ENCODE peak calls at places on chromosome 17, in six cellular contexts. H, J, E, Y, P and S are unnamed samples.

GRCh38 chr17:41521574-41522261 is 3.0 kb upstream of the KRT15 start:
- DNase-seq in H (peak), J (peak), E (no peak), Y (peak), P (peak), S (peak)

GRCh38 chr17:19613979-19614378 is 34.6 kb upstream of the ALDH3A2 start:
- DNase-seq in H (no peak), J (no peak), E (no peak), Y (no peak), P (no peak), S (no peak)

GRCh38 chr17:51128089-51128488 is 7.4 kb upstream of the SPAG9 start:
- DNase-seq in H (no peak), J (no peak), E (no peak), Y (no peak), P (no peak), S (no peak)

GRCh38 chr17:77881545-77881944 is 77.0 kb upstream of the TNRC6C start:
- DNase-seq in H (peak), J (peak), E (peak), Y (peak), P (peak), S (no peak)

GRCh38 chr17:33291248-33292183 is 1.6 kb downstream of the ASIC2 start:
- DNase-seq in H (peak), J (peak), E (peak), Y (no peak), P (peak), S (peak)

GRCh38 chr17:30559656-30560055 is 82.4 kb downstream of the GOSR1 start:
- DNase-seq in H (no peak), J (no peak), E (no peak), Y (no peak), P (no peak), S (no peak)

GRCh38 chr17:60720763-60721531 is 43.3 kb downstream of the BCAS3 start:
- DNase-seq in H (peak), J (peak), E (no peak), Y (peak), P (peak), S (peak)

GRCh38 chr17:57938061-57938502 is 17.1 kb downstream of the CUEDC1 start:
- DNase-seq in H (no peak), J (no peak), E (no peak), Y (no peak), P (no peak), S (no peak)

GRCh38 chr17:73717690-73718089 is 73.4 kb upstream of the SDK2 start:
- DNase-seq in H (no peak), J (no peak), E (no peak), Y (no peak), P (no peak), S (no peak)

GRCh38 chr17:4297351-4297750 is 33.6 kb upstream of the ANKFY1 start:
- DNase-seq in H (no peak), J (peak), E (no peak), Y (no peak), P (no peak), S (no peak)

GRCh38 chr17:33209671-33210070 is 83.4 kb downstream of the ASIC2 start:
- DNase-seq in H (no peak), J (peak), E (peak), Y (no peak), P (no peak), S (no peak)

GRCh38 chr17:50203086-50203485 is 1.7 kb upstream of the COL1A1 start:
- DNase-seq in H (no peak), J (peak), E (no peak), Y (no peak), P (no peak), S (no peak)

GRCh38 chr17:2901582-2901981 is 105.3 kb downstream of the RAP1GAP2 start:
- DNase-seq in H (no peak), J (no peak), E (no peak), Y (no peak), P (peak), S (no peak)

GRCh38 chr17:3533752-3534151 is 23.9 kb downstream of the TRPV3 start:
- DNase-seq in H (no peak), J (no peak), E (no peak), Y (no peak), P (no peak), S (no peak)

GRCh38 chr17:55187371-55187770 is 77.4 kb upstream of the HLF start:
- DNase-seq in H (no peak), J (no peak), E (no peak), Y (no peak), P (no peak), S (no peak)

GRCh38 chr17:1203111-1203966 is 23.6 kb upstream of the ABR start:
- DNase-seq in H (peak), J (peak), E (peak), Y (peak), P (peak), S (peak)

GRCh38 chr17:39178516-39178915 is 12.6 kb upstream of the ARL5C start:
- DNase-seq in H (peak), J (no peak), E (no peak), Y (no peak), P (no peak), S (peak)

GRCh38 chr17:880074-880870 is 98.1 kb downstream of the MRM3 start:
- DNase-seq in H (no peak), J (peak), E (no peak), Y (no peak), P (no peak), S (no peak)

GRCh38 chr17:6098466-6099180 is 28.4 kb downstream of the WSCD1 start:
- DNase-seq in H (no peak), J (no peak), E (peak), Y (no peak), P (peak), S (no peak)

GRCh38 chr17:43372273-43372911 is 26.4 kb upstream of the ARL4D start:
- DNase-seq in H (peak), J (no peak), E (no peak), Y (no peak), P (no peak), S (no peak)

GRCh38 chr17:70076189-70076588 is 1.2 kb downstream of the KCNJ16 start:
- DNase-seq in H (no peak), J (peak), E (no peak), Y (no peak), P (no peak), S (no peak)

GRCh38 chr17:2414665-2415064 is 13.8 kb upstream of the MNT start:
- DNase-seq in H (no peak), J (no peak), E (no peak), Y (no peak), P (no peak), S (no peak)

GRCh38 chr17:18185391-18185790 is 1.8 kb downstream of the ALKBH5 start:
- DNase-seq in H (no peak), J (peak), E (no peak), Y (no peak), P (no peak), S (no peak)

GRCh38 chr17:75088902-75089417 is 1.2 kb downstream of the SLC16A5 start:
- DNase-seq in H (peak), J (no peak), E (no peak), Y (peak), P (no peak), S (peak)

GRCh38 chr17:39223907-39224777 is 1.6 kb downstream of the STAC2 start:
- DNase-seq in H (no peak), J (no peak), E (no peak), Y (no peak), P (no peak), S (no peak)

GRCh38 chr17:77923135-77923534 is 35.4 kb upstream of the TNRC6C start:
- DNase-seq in H (no peak), J (no peak), E (no peak), Y (no peak), P (no peak), S (no peak)

GRCh38 chr17:82267575-82268379 is 5.7 kb downstream of the CSNK1D start:
- DNase-seq in H (peak), J (peak), E (peak), Y (peak), P (peak), S (peak)

GRCh38 chr17:57993471-57994365 is 5.7 kb upstream of the VEZF1 start:
- DNase-seq in H (no peak), J (no peak), E (no peak), Y (no peak), P (no peak), S (no peak)

GRCh38 chr17:3993493-3994220 is 29.4 kb upstream of the ATP2A3 start:
- DNase-seq in H (no peak), J (no peak), E (no peak), Y (no peak), P (no peak), S (no peak)

GRCh38 chr17:51258756-51259573 is 884 bp downstream of the MBTD1 start:
- DNase-seq in H (peak), J (no peak), E (no peak), Y (peak), P (peak), S (peak)

GRCh38 chr17:50498021-50498874 is 10.0 kb upstream of the MYCBPAP start:
- DNase-seq in H (peak), J (no peak), E (no peak), Y (peak), P (no peak), S (no peak)

GRCh38 chr17:32161506-32162365 is 19.4 kb downstream of the RHOT1 start:
- DNase-seq in H (peak), J (peak), E (no peak), Y (peak), P (no peak), S (no peak)

GRCh38 chr17:15456972-15457722 is 10.3 kb downstream of the CDRT4 start:
- DNase-seq in H (peak), J (peak), E (peak), Y (no peak), P (peak), S (no peak)

DNA sequence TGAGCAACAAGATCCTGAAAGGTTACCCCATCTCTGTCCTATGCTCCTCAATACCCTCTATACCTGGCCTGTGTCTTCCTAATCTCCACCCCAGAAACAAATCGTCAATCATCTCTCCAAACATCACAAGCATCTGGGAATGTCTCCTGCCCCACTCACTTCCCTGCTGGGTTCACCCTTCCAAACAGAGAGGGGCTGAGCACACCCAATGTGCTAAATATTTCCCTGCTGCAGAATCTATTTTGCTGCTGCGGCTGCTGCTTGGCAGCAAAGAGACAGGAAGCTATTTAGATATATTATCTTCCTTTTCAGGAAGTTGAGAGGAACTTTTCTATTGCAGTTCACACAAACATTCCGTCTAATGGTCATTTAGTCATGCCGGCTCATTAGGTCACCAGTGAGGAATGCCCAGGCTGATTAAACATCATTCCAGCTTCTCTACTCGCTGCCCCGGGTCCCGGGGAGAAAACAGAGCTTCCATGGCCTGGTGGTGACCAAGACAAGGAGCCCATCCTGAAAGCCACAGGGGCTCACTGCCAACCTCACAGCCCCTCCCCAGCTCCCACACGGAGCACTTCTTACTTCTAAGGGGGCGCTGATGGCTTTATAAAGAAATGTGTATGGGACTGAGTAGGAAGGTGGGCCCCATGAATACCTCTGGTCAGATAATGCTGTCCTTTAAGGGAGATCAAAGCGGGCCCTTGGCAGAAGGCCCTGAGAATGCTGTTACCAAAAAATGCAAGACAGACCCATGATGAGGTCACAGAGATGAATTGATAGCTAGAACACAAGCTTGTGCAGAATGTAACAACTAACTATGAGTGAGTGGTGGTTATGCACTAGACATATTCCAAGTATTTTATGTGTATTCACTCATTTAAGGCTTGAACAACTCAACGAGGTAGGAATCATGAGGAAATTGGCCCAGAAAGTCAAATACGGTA is 218.3 kb downstream of the SOX9 start:
- DNase-seq in H (peak), J (peak), E (peak), Y (peak), P (peak), S (peak)
- TF ChIP-seq POLR2A in H (no peak), J (peak), E (no peak), Y (no peak), P (no peak), S (no peak)

DNA sequence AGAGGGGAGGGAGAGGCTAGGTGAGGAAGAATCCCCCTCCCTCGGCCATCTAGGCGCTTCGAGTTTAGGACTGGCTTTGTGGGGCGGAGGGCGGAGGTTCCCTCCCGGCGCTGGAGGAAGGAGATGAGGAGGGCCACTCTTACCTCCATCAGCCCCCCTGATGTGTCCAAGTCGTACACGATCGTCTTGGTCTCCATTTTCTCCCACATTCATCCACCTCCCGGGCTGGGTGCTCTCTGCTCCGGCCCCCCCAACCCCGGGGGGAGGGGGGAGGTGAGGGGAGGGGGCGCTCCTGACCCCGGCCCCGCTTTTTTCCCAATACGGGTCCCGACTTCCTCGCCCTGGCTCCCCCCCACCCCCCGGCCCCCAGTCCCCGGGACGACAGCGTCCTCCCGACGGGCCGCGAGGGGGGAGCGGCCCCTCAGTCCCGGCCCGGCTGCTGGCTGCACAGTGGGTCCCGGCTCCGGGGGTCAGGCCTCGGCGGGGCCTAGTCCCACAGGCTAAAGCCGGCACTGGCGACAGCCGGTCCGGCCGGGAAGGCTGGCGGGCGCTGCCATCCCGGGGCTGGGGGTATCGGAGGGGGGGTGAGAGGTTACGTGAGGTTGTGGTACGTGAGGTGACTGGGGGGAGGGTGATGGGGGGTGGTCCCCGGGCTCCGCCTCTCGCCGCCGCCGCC is 428 bp downstream of the PHF12 start:
- DNase-seq in H (no peak), J (no peak), E (peak), Y (no peak), P (no peak), S (no peak)
- TF ChIP-seq POLR2A in H (no peak), J (no peak), E (no peak), Y (no peak), P (no peak), S (peak)

GRCh38 chr17:21189361-21189760 is 24.6 kb downstream of the TMEM11 start:
- DNase-seq in H (no peak), J (no peak), E (no peak), Y (no peak), P (no peak), S (no peak)

GRCh38 chr17:21191698-21192097 is 22.3 kb downstream of the TMEM11 start:
- DNase-seq in H (no peak), J (no peak), E (no peak), Y (no peak), P (no peak), S (no peak)

GRCh38 chr17:21183468-21183867 is 30.5 kb downstream of the TMEM11 start:
- DNase-seq in H (no peak), J (no peak), E (no peak), Y (no peak), P (no peak), S (no peak)

GRCh38 chr17:21190078-21190477 is 23.9 kb downstream of the TMEM11 start:
- DNase-seq in H (no peak), J (no peak), E (no peak), Y (no peak), P (no peak), S (no peak)

GRCh38 chr17:21186399-21187187 is 27.4 kb downstream of the TMEM11 start:
- DNase-seq in H (no peak), J (no peak), E (no peak), Y (no peak), P (no peak), S (no peak)
- TF ChIP-seq POLR2A in H (no peak), J (no peak), E (no peak), Y (no peak), P (no peak), S (no peak)

DNA sequence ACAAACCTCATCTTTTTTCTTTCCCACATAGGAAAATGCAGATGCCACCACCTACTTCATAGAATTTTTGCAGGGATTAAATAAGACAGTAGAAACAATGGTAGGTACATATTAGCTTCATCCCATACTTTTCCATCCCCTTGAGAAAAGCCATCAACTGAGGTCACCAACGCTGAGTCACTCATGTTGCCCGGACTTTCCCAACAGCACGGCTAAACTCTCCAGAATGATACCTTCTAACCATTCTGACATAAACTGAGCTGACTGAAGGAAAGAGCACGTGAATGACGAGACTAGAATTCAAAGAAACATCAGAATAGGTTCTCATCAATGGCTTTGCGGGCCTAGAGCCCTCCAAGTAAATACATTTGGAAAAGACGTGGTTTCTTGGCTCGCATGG is 146.0 kb upstream of the RCVRN start:
- DNase-seq in H (no peak), J (peak), E (no peak), Y (no peak), P (no peak), S (no peak)
- TF ChIP-seq POLR2A in H (no peak), J (no peak), E (no peak), Y (no peak), P (no peak), S (no peak)

DNA sequence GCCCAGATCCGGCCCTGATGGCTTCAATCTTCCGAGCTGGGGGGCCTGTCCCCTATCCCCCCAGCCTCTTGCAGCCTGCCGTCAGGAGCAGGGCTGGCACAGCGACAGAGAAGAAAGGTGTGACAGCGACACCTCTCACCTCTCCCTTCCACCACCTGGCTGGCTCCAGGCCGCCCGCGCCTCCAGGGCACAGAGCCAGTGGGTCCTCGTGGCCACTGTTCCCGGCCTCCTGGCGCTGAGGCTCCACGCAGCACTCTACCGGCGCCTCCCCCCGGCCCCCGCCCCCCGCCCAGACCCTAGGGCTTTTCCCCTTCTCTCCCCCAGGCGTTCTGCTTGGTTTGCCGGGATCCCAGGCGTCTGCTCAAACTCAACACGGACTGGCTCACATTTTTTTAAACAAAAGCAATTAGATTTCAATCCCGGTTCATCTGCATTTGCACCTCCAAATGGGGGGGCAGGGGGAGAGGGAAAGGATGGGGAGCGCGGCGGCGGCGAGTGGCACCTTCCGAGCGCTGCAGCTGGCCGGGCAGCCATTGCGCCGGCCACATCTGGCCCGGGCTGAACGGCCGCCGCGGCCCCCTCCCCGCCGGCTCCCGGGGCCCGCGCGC is 12.8 kb upstream of the CBX8 start:
- DNase-seq in H (peak), J (no peak), E (no peak), Y (no peak), P (peak), S (no peak)
- TF ChIP-seq POLR2A in H (no peak), J (no peak), E (no peak), Y (no peak), P (no peak), S (peak)